ENCODE peak calls at places on chromosomes 4 and X, in four cellular contexts. One of them, this sample, is unnamed.

GRCh38 chr4:181962321-181962720 is 280.9 kb upstream of the TENM3 start:
- DNase-seq in mesothelial cell of epicardium: no peak
- DNase-seq in endothelial cell: no peak
- DNase-seq in Panc1: no peak
- DNase-seq in this sample: no peak

GRCh38 chrX:116204947-116205346 is 34.4 kb downstream of the AGTR2 start:
- DNase-seq in mesothelial cell of epicardium: no peak
- DNase-seq in endothelial cell: peak
- DNase-seq in Panc1: no peak
- DNase-seq in this sample: no peak

GRCh38 chr4:108527729-108528128 is 92.6 kb upstream of the RPL34 start:
- DNase-seq in mesothelial cell of epicardium: no peak
- DNase-seq in endothelial cell: no peak
- DNase-seq in Panc1: no peak
- DNase-seq in this sample: no peak

GRCh38 chr4:183333983-183334382 is 11.8 kb upstream of the CLDN24 start:
- DNase-seq in mesothelial cell of epicardium: no peak
- DNase-seq in endothelial cell: no peak
- DNase-seq in Panc1: no peak
- DNase-seq in this sample: no peak

GRCh38 chr4:113053883-113054282 is 4.4 kb downstream of the ANK2 start:
- DNase-seq in mesothelial cell of epicardium: no peak
- DNase-seq in endothelial cell: no peak
- DNase-seq in Panc1: no peak
- DNase-seq in this sample: no peak

GRCh38 chr4:2797545-2798305 is 4.8 kb downstream of the SH3BP2 start:
- DNase-seq in mesothelial cell of epicardium: no peak
- DNase-seq in endothelial cell: peak
- DNase-seq in Panc1: no peak
- DNase-seq in this sample: peak

GRCh38 chrX:9315086-9315485 is 149.8 kb upstream of the TBL1X start:
- DNase-seq in mesothelial cell of epicardium: no peak
- DNase-seq in endothelial cell: no peak
- DNase-seq in Panc1: no peak
- DNase-seq in this sample: no peak

GRCh38 chrX:41481264-41482109 is 34.3 kb downstream of the NYX start:
- DNase-seq in mesothelial cell of epicardium: no peak
- DNase-seq in endothelial cell: peak
- DNase-seq in Panc1: no peak
- DNase-seq in this sample: no peak

GRCh38 chr4:797066-797465 is 28.9 kb downstream of the CPLX1 start:
- DNase-seq in mesothelial cell of epicardium: no peak
- DNase-seq in endothelial cell: no peak
- DNase-seq in Panc1: no peak
- DNase-seq in this sample: no peak

GRCh38 chr4:25399502-25399901 is 22.4 kb downstream of the ANAPC4 start:
- DNase-seq in mesothelial cell of epicardium: no peak
- DNase-seq in endothelial cell: no peak
- DNase-seq in Panc1: no peak
- DNase-seq in this sample: no peak

GRCh38 chr4:108834787-108835384 is 72.0 kb upstream of the ETNPPL start:
- DNase-seq in mesothelial cell of epicardium: no peak
- DNase-seq in endothelial cell: no peak
- DNase-seq in Panc1: no peak
- DNase-seq in this sample: no peak

GRCh38 chr4:53767503-53767902 is 176.2 kb upstream of the LNX1 start:
- DNase-seq in mesothelial cell of epicardium: no peak
- DNase-seq in endothelial cell: no peak
- DNase-seq in Panc1: no peak
- DNase-seq in this sample: no peak

GRCh38 chr4:2090642-2091041 is 31.5 kb downstream of the NAT8L start:
- DNase-seq in mesothelial cell of epicardium: no peak
- DNase-seq in endothelial cell: no peak
- DNase-seq in Panc1: no peak
- DNase-seq in this sample: no peak

GRCh38 chrX:15903186-15903681 is 48.6 kb upstream of the AP1S2 start:
- DNase-seq in mesothelial cell of epicardium: no peak
- DNase-seq in endothelial cell: no peak
- DNase-seq in Panc1: no peak
- DNase-seq in this sample: no peak

DNA sequence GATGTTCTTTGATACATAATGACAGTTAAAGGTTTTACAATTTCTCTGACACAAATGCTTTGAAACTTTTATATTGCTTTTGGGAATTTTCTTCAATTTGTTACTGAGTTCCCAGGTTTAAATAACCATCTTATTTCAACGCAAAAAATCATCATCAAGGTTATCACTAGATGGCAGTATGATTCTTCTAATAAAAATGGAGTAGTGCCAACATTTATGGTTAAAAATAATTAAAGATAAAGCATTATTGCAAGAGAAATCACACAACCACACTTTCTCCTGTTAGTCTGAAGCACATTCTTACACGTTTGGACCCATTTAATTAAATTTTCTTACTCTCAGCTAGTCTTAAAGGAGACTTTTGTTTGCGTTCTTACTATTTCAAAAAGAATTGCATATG is 611.3 kb upstream of the CPXCR1 start:
- DNase-seq in mesothelial cell of epicardium: no peak
- DNase-seq in endothelial cell: no peak
- DNase-seq in Panc1: no peak
- DNase-seq in this sample: no peak
- TF ChIP-seq CTCF in mesothelial cell of epicardium: peak
- TF ChIP-seq CTCF in endothelial cell: no peak
- TF ChIP-seq CTCF in Panc1: peak
- TF ChIP-seq CTCF in this sample: no peak

GRCh38 chrX:136488706-136489105 is 959 bp downstream of the BRS3 start:
- DNase-seq in mesothelial cell of epicardium: no peak
- DNase-seq in endothelial cell: no peak
- DNase-seq in Panc1: no peak
- DNase-seq in this sample: no peak
- TF ChIP-seq CTCF in mesothelial cell of epicardium: no peak
- TF ChIP-seq CTCF in endothelial cell: no peak
- TF ChIP-seq CTCF in Panc1: peak
- TF ChIP-seq CTCF in this sample: no peak

GRCh38 chrX:76248901-76249300 is 76.0 kb downstream of the PBDC1 start:
- DNase-seq in mesothelial cell of epicardium: no peak
- DNase-seq in endothelial cell: no peak
- DNase-seq in Panc1: no peak
- DNase-seq in this sample: no peak
- TF ChIP-seq CTCF in mesothelial cell of epicardium: no peak
- TF ChIP-seq CTCF in endothelial cell: no peak
- TF ChIP-seq CTCF in Panc1: no peak
- TF ChIP-seq CTCF in this sample: no peak

DNA sequence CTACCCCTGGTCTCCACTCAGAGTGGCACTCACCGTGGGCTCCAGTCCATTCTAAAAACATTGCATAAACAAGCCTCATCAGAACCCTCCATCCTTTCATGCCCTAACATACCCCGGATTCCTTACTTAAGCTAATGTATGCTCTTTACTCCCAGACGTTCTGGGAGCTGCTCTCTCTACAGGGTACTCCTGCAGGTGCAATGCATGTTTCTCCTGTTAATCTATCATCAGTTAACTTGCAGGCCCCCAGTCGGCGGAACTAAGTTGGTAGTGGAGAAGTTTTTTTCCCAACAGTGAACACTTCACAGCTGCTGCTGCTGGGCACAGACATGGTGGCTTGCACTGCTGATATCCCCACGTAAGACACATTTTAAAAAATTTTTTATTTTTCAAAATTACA is 161.6 kb upstream of the FAT1 start:
- DNase-seq in mesothelial cell of epicardium: no peak
- DNase-seq in endothelial cell: no peak
- DNase-seq in Panc1: no peak
- DNase-seq in this sample: no peak
- TF ChIP-seq CTCF in mesothelial cell of epicardium: no peak
- TF ChIP-seq CTCF in endothelial cell: no peak
- TF ChIP-seq CTCF in Panc1: no peak
- TF ChIP-seq CTCF in this sample: no peak

DNA sequence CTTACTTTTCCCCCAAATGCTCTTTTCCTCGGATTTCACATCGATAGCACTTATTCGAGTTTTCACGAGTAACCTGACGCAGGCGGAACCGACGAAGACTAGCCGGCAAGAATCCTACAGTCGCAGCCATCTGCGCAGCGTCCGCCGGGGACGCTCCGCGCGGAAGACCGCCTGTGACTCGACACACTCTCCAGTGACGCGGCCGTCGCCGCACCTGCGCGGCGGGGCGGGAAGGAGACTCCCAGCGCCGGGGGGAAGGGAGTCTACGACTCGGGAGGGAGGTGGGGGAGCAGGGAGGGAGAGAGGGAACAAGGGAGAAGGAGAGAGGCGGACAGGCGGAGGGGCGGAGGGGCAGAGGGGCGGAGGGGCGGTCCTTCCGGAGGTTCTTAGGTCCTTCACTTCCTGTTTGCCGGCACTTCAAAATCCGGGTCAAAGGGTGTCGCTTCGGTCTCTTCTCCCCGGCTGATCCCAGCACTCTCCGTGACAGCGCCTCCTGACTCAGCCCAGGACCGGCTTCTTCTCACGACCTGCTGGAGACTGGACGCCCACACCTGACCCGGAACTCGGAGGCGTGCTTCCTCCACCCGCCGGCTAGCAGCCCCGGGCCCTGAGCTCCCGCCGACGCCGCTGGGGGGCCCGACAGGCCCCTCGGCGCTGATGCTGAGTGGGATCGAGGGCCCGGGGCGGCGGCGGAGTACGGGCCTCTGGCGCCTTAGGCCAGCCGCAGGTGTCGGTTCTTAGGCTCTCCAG is at the start of gene USP38:
- DNase-seq in mesothelial cell of epicardium: peak
- DNase-seq in endothelial cell: peak
- DNase-seq in Panc1: peak
- DNase-seq in this sample: peak
- TF ChIP-seq CTCF in mesothelial cell of epicardium: no peak
- TF ChIP-seq CTCF in endothelial cell: no peak
- TF ChIP-seq CTCF in Panc1: no peak
- TF ChIP-seq CTCF in this sample: no peak

DNA sequence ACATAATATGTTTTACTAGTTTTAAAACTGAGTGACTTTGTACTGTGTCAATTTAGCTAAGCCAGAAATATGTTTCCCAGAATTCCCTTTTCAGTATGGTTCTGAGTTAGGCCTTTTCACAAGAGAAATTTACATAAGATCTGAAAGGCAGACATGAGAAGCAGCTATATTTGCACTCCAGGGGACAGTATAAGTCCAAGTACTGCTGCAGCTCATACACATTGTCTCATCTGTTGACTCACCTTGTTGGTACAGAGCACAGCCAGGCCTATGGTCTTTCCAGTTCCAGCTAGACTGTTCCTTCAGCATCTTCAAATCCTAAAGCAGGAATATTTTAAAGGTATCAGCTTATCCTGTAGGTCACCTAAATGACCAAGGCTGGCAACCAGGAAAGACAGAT is 53.5 kb downstream of the BMP3 start:
- DNase-seq in mesothelial cell of epicardium: no peak
- DNase-seq in endothelial cell: no peak
- DNase-seq in Panc1: peak
- DNase-seq in this sample: no peak
- TF ChIP-seq CTCF in mesothelial cell of epicardium: no peak
- TF ChIP-seq CTCF in endothelial cell: no peak
- TF ChIP-seq CTCF in Panc1: peak
- TF ChIP-seq CTCF in this sample: no peak

GRCh38 chr4:156344397-156344796 is 390.7 kb upstream of the CTSO start:
- DNase-seq in mesothelial cell of epicardium: no peak
- DNase-seq in endothelial cell: no peak
- DNase-seq in Panc1: no peak
- DNase-seq in this sample: no peak
- TF ChIP-seq CTCF in mesothelial cell of epicardium: no peak
- TF ChIP-seq CTCF in endothelial cell: no peak
- TF ChIP-seq CTCF in Panc1: no peak
- TF ChIP-seq CTCF in this sample: no peak

GRCh38 chrX:69158166-69159040 is 6.8 kb downstream of the PJA1 start:
- DNase-seq in mesothelial cell of epicardium: no peak
- DNase-seq in endothelial cell: peak
- DNase-seq in Panc1: peak
- DNase-seq in this sample: no peak
- TF ChIP-seq CTCF in mesothelial cell of epicardium: no peak
- TF ChIP-seq CTCF in endothelial cell: peak
- TF ChIP-seq CTCF in Panc1: peak
- TF ChIP-seq CTCF in this sample: peak

This sample was measured in left lung.